ENCODE peak calls at places on chromosome 22, in nine cellular contexts. I is coronary artery, F is fibroblast of pulmonary artery, B is fibroblast of mammary gland, N is GM12865, Y is transverse colon, S is fibroblast of villous mesenchyme, W is uterus, L is AG04450. G is an unnamed sample.

GRCh38 chr22:46980392-46980791 is 217.9 kb downstream of the TBC1D22A start:
- DNase-seq in I (no peak), F (no peak), B (no peak), N (no peak), Y (no peak), S (no peak), W (no peak), L (no peak), G (no peak)

GRCh38 chr22:20200411-20200810 is 49.6 kb upstream of the CCDC188 start:
- DNase-seq in I (no peak), F (no peak), B (no peak), N (no peak), Y (no peak), S (no peak), W (no peak), L (no peak), G (no peak)

GRCh38 chr22:30876925-30877553 is 91.5 kb downstream of the MORC2 start:
- DNase-seq in I (no peak), F (peak; percentile 78), B (peak; percentile 53), N (no peak), Y (no peak), S (peak; percentile 19), W (no peak), L (no peak), G (no peak)

GRCh38 chr22:47148956-47149748 is 386.7 kb downstream of the TBC1D22A start:
- DNase-seq in I (no peak), F (no peak), B (no peak), N (no peak), Y (no peak), S (no peak), W (no peak), L (no peak), G (no peak)

GRCh38 chr22:50304528-50305392 is 2.7 kb downstream of the PLXNB2 start:
- DNase-seq in I (no peak), F (peak; percentile 39), B (peak; percentile 46), N (no peak), Y (peak; percentile 56), S (no peak), W (no peak), L (no peak), G (peak; percentile 47)

GRCh38 chr22:50218996-50219727 is 18.4 kb downstream of the SELENOO start:
- DNase-seq in I (no peak), F (peak; percentile 82), B (peak; percentile 85), N (no peak), Y (peak; percentile 89), S (peak; percentile 81), W (peak; percentile 82), L (peak; percentile 47), G (no peak)

GRCh38 chr22:19817561-19818263 is 37.0 kb downstream of the GNB1L start:
- DNase-seq in I (no peak), F (no peak), B (no peak), N (no peak), Y (no peak), S (no peak), W (no peak), L (no peak), G (no peak)

GRCh38 chr22:40808018-40808841 is 10.9 kb downstream of the SLC25A17 start:
- DNase-seq in I (no peak), F (peak; percentile 24), B (no peak), N (no peak), Y (no peak), S (peak; percentile 22), W (no peak), L (no peak), G (no peak)

GRCh38 chr22:47163876-47164513 is 401.5 kb downstream of the TBC1D22A start:
- DNase-seq in I (peak; percentile 66), F (no peak), B (no peak), N (no peak), Y (peak; percentile 3), S (no peak), W (no peak), L (no peak), G (no peak)

GRCh38 chr22:49756201-49756600 is 71.5 kb downstream of the BRD1 start:
- DNase-seq in I (peak; percentile 59), F (no peak), B (no peak), N (no peak), Y (no peak), S (no peak), W (no peak), L (no peak), G (no peak)

GRCh38 chr22:29310863-29311339 is 4.5 kb downstream of the GAS2L1 start:
- DNase-seq in I (peak; percentile 99), F (peak; percentile 98), B (peak; percentile 96), N (peak; percentile 56), Y (peak; percentile 92), S (peak; percentile 98), W (peak; percentile 98), L (peak; percentile 90), G (peak; percentile 97)

GRCh38 chr22:47920380-47920959 is 1158.0 kb downstream of the TBC1D22A start:
- DNase-seq in I (no peak), F (no peak), B (no peak), N (no peak), Y (no peak), S (no peak), W (no peak), L (no peak), G (no peak)

GRCh38 chr22:36982136-36982535 is 37.1 kb downstream of the TST start:
- DNase-seq in I (no peak), F (no peak), B (no peak), N (no peak), Y (no peak), S (no peak), W (no peak), L (no peak), G (no peak)
- TF ChIP-seq CTCF in I (no peak), F (peak; percentile 7), B (no peak), N (no peak), Y (no peak), S (no peak), W (no peak), L (no peak), G (no peak)

DNA sequence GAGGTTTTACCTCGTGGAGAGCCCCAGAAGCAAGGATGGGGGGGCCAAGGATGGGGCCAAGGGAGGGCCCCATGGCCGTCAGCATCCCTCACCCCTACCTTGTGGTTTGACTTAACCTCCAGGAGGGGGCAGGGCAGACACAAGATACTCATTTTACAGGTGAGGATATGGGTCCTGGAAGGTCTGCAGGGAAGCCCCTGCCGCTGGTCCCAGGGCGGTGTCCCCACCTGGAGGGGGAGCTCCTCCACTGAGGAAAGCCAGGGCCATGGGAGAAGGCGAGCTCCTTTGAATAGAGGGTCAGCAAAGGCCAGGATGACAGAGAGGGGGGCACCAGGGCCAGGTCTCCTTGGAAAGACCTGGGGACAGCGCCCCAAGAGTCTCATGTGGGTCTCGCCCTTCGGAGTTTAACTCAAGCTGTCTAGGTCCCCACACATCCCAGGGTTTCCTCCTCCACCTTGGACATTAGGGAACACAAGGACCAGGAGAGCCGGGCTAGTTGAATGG is 5.9 kb upstream of the ADORA2A start:
- DNase-seq in I (no peak), F (no peak), B (no peak), N (peak; percentile 51), Y (no peak), S (no peak), W (no peak), L (no peak), G (peak; percentile 49)
- TF ChIP-seq CTCF in I (no peak), F (no peak), B (no peak), N (peak; percentile 16), Y (no peak), S (peak; percentile 14), W (no peak), L (peak; percentile 8), G (peak; percentile 44)

DNA sequence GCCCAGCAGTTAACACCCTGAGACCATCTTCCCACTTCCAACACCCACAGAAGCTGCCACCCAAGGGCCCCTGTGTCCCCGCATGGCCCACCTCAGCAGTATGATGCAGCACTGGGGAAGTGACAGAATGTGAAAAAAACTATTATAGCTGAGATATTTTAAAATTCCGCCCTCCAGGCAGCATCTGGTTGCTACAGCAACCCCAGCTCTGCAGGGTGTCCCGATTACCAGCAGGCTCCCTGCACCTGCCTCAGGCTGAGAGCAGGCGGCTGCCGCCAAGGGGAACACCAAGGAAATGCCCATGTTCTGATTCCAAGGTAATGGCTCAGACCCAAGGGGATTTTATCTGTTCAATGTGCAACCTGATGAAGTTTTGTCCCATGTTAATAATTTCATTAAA is 10.5 kb upstream of the TMEM121B start:
- DNase-seq in I (no peak), F (no peak), B (no peak), N (no peak), Y (no peak), S (no peak), W (no peak), L (no peak), G (no peak)
- TF ChIP-seq CTCF in I (no peak), F (no peak), B (no peak), N (no peak), Y (no peak), S (no peak), W (no peak), L (no peak), G (no peak)

GRCh38 chr22:26672590-26673468 is 15.4 kb downstream of the MIAT start:
- DNase-seq in I (peak; percentile 95), F (peak; percentile 95), B (peak; percentile 92), N (peak; percentile 98), Y (peak; percentile 95), S (peak; percentile 95), W (peak; percentile 92), L (peak; percentile 88), G (peak; percentile 84)

GRCh38 chr22:26675687-26676273 is 18.4 kb downstream of the MIAT start:
- DNase-seq in I (no peak), F (no peak), B (no peak), N (no peak), Y (no peak), S (no peak), W (no peak), L (no peak), G (no peak)

GRCh38 chr22:26672060-26672471 is 14.7 kb downstream of the MIAT start:
- DNase-seq in I (peak; percentile 82), F (no peak), B (no peak), N (peak; percentile 46), Y (peak; percentile 21), S (no peak), W (no peak), L (no peak), G (no peak)

GRCh38 chr22:26673485-26673884 is 16.1 kb downstream of the MIAT start:
- DNase-seq in I (no peak), F (peak; percentile 27), B (peak; percentile 45), N (peak; percentile 50), Y (peak; percentile 22), S (peak; percentile 13), W (no peak), L (no peak), G (no peak)

DNA sequence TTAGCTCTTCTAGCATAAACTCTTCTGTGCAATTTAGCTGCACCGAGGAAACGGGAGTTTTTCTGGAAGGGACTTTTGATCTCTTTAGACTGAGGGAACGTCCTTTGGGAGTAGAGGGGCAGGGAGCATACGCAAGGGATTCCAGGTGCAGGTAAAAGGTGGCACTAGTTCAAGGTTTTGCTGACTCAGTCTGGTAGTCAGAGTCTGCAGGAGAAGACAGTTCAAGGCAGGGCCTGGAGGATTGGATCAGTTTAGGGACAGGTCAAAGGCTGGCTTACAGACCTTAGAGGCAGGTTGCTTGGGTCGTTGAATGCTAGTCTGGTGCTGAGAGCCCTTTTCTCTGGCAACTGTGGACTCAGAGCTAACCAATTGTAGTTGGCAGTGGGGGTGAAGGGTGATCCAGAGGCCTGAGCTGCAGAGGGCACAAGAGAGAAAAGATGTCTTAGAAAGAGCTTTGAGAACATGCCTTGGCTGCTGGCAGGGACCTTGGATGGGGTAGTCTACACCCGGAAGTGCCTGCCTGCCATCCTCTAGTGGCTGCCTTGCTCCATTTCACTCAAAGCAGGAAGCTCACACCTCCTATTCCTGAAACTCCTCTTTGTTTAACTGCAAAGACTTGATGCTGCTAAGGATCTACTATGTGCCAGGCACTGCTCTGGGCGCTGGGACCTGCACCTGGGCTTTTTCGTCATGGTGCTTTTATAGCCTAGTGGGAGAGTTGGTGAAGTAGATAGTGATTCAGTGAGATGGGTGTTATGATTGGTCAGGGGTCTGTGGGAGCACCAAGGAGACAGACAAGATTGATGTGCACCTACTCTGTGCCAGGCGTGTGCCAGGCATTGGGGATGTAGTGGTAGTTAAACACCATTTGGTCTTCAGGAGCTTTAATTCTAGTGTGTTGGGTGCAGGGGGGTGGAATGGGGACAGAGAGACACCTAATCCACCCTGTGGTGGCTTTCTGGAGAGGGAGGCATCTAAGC is 17.1 kb downstream of the MIAT start:
- DNase-seq in I (no peak), F (no peak), B (no peak), N (peak; percentile 81), Y (peak; percentile 19), S (no peak), W (no peak), L (no peak), G (no peak)
- TF ChIP-seq CTCF in I (no peak), F (no peak), B (no peak), N (peak; percentile 25), Y (no peak), S (no peak), W (no peak), L (no peak), G (no peak)

G was measured in Calu3.